ENCODE peak calls at places on chromosomes 12 and 14, in seven cellular contexts. H, Z, B, U, R, G and V are unnamed samples.

GRCh38 chr12:109115758-109116610 is at the start of gene ACACB:
- DNase-seq in G (peak; percentile 54), H (no peak), U (no peak), B (no peak), Z (no peak), R (no peak), V (no peak)

GRCh38 chr14:59583755-59584154 is 7.1 kb upstream of the CCDC175 start:
- DNase-seq in H (peak; percentile 45), Z (no peak), B (no peak), G (no peak), R (peak; percentile 43), U (no peak), V (peak; percentile 47)

GRCh38 chr14:52052289-52052943 is 16.4 kb downstream of the NID2 start:
- DNase-seq in G (peak; percentile 71), U (no peak), R (no peak), B (no peak), H (no peak), Z (peak; percentile 77), V (peak; percentile 83)

GRCh38 chr14:74475678-74476077 is 17.4 kb downstream of the NPC2 start:
- DNase-seq in Z (no peak), U (no peak), B (no peak), R (no peak), H (no peak), G (peak; percentile 12), V (peak; percentile 63)

GRCh38 chr12:49507139-49507538 is 31.7 kb upstream of the KCNH3 start:
- DNase-seq in B (no peak), R (no peak), U (no peak), H (no peak), G (peak; percentile 9), Z (peak; percentile 84), V (peak; percentile 96)

GRCh38 chr14:104732355-104732804 is 8.4 kb downstream of the ADSS1 start:
- DNase-seq in R (no peak), B (no peak), G (no peak), H (no peak), U (no peak), Z (no peak), V (no peak)

GRCh38 chr12:33994857-33995808 is 27.2 kb upstream of the ALG10 start:
- DNase-seq in H (no peak), G (peak; percentile 87), R (no peak), U (no peak), B (no peak), Z (no peak), V (no peak)

GRCh38 chr12:121789800-121790748 is 3.4 kb downstream of the RHOF start:
- DNase-seq in H (no peak), Z (peak; percentile 46), B (no peak), R (peak; percentile 47), G (peak; percentile 67), U (no peak), V (peak; percentile 34)

GRCh38 chr14:21264025-21264801 is 5.0 kb downstream of the HNRNPC start:
- DNase-seq in B (no peak), G (peak; percentile 56), R (no peak), Z (peak; percentile 84), U (no peak), H (no peak), V (peak; percentile 91)

GRCh38 chr12:2382391-2383155 is 329.8 kb downstream of the CACNA1C start:
- DNase-seq in U (no peak), B (no peak), Z (peak; percentile 38), R (no peak), G (no peak), H (no peak), V (peak; percentile 51)

GRCh38 chr12:124883263-124883876 is 19.7 kb upstream of the SCARB1 start:
- DNase-seq in B (no peak), U (no peak), G (peak; percentile 75), Z (no peak), H (no peak), R (peak; percentile 62), V (peak; percentile 24)

GRCh38 chr12:92505373-92506340 is 197.1 kb upstream of the PLEKHG7 start:
- DNase-seq in U (peak; percentile 43), H (no peak), G (peak; percentile 30), B (no peak), Z (peak; percentile 57), R (peak; percentile 19), V (peak; percentile 50)

GRCh38 chr12:30754383-30754749 is 385 bp downstream of the CAPRIN2 start:
- DNase-seq in U (no peak), G (no peak), H (no peak), Z (no peak), B (no peak), R (no peak), V (no peak)

GRCh38 chr14:72582582-72582981 is 311.3 kb downstream of the DPF3 start:
- DNase-seq in B (no peak), U (no peak), Z (no peak), H (no peak), G (no peak), R (no peak), V (no peak)

GRCh38 chr12:13162904-13163303 is 33.6 kb upstream of the EMP1 start:
- DNase-seq in H (no peak), B (no peak), G (no peak), U (no peak), Z (no peak), R (no peak), V (no peak)

GRCh38 chr12:49868952-49869815 is 26.3 kb upstream of the BCDIN3D start:
- DNase-seq in G (peak; percentile 95), B (peak; percentile 35), Z (peak; percentile 98), R (peak; percentile 64), U (no peak), H (peak; percentile 28), V (peak; percentile 97)

GRCh38 chr14:93788557-93789365 is 476 bp upstream of the PRIMA1 start:
- DNase-seq in H (peak; percentile 66), R (peak; percentile 83), G (no peak), Z (no peak), U (peak; percentile 49), B (peak; percentile 74), V (no peak)

GRCh38 chr12:45914090-45914489 is 76.3 kb downstream of the SCAF11 start:
- DNase-seq in Z (peak; percentile 80), G (no peak), U (no peak), H (no peak), B (no peak), R (peak; percentile 67), V (peak; percentile 91)

GRCh38 chr12:104888892-104889291 is 69.2 kb downstream of the SLC41A2 start:
- DNase-seq in B (no peak), G (no peak), Z (no peak), H (no peak), R (no peak), U (no peak), V (no peak)

GRCh38 chr12:52236386-52237050 is 3.5 kb downstream of the KRT7 start:
- DNase-seq in Z (no peak), R (no peak), G (peak; percentile 18), H (no peak), U (no peak), B (no peak), V (no peak)

GRCh38 chr12:52235822-52236291 is 2.8 kb downstream of the KRT7 start:
- DNase-seq in G (peak; percentile 15), Z (no peak), H (no peak), R (no peak), B (no peak), U (no peak), V (no peak)

GRCh38 chr12:52233462-52234141 is 559 bp downstream of the KRT7 start:
- DNase-seq in R (peak; percentile 32), G (peak; percentile 56), U (no peak), H (peak; percentile 60), Z (no peak), B (peak; percentile 70), V (no peak)

GRCh38 chr12:52234226-52234810 is 1.3 kb downstream of the KRT7 start:
- DNase-seq in G (no peak), B (no peak), U (no peak), R (no peak), Z (no peak), H (no peak), V (no peak)

DNA sequence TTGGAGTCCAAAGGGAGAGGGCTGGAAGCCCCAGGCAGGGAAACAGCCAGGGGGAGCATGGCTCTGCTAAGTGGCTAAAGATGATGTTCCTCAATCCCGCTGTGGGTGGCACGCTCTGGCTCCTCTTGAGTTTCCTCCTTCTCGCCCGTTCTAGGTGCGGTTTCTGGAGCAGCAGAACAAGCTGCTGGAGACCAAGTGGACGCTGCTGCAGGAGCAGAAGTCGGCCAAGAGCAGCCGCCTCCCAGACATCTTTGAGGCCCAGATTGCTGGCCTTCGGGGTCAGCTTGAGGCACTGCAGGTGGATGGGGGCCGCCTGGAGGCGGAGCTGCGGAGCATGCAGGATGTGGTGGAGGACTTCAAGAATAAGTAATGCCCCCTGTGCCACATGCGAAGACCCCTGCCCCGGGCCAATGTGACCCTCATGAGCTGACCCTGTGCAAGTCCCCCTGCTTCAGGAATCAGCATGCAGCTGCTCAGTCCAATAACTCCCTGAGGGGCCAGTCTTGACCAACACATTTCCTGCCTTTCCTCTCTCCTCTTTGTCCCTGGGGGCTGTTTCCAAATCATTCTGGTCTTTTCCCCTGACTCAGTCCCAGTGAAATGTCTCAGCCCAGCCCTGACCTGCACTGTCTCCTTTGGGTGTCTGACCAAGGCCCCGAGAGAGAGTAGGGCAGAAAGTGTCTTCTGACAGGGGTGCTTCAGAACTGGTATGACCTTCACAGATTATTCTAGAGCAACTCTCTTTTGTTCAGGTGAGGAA is 2.1 kb downstream of the KRT7 start:
- DNase-seq in Z (no peak), G (peak; percentile 58), B (no peak), R (no peak), H (no peak), U (no peak), V (no peak)
- H3K27ac ChIP-seq in Z (no peak overlapping the region), G (peak overlapping the region; percentile 31), B (no peak overlapping the region), R (no peak overlapping the region), H (no peak overlapping the region), U (no peak overlapping the region), V (no peak overlapping the region)

GRCh38 chr14:68689426-68689825 is 103.4 kb downstream of the ZFP36L1 start:
- DNase-seq in G (no peak), H (no peak), U (no peak), B (no peak), R (no peak), Z (no peak), V (no peak)
- H4K8ac ChIP-seq in G (peak overlapping the region; percentile 24), H (no peak overlapping the region), U (no peak overlapping the region), B (no peak overlapping the region), R (no peak overlapping the region), Z (peak overlapping the region; percentile 56), V (peak overlapping the region; percentile 1)

GRCh38 chr12:53379389-53380103 is 430 bp upstream of the SP1 start:
- DNase-seq in H (peak; percentile 100), U (peak; percentile 100), G (peak; percentile 100), Z (peak; percentile 100), R (peak; percentile 100), B (peak; percentile 86), V (peak; percentile 100)

GRCh38 chr12:53376747-53377146 is 3.2 kb upstream of the SP1 start:
- DNase-seq in H (no peak), U (no peak), G (no peak), R (no peak), B (no peak), Z (no peak), V (no peak)

GRCh38 chr12:53380104-53380796 is at the start of gene SP1:
- DNase-seq in Z (peak; percentile 93), H (peak; percentile 93), B (peak; percentile 98), R (peak; percentile 95), G (peak; percentile 92), U (no peak), V (peak; percentile 93)

GRCh38 chr12:53378705-53379388 is 1.1 kb upstream of the SP1 start:
- DNase-seq in Z (no peak), U (no peak), G (no peak), R (peak; percentile 41), H (no peak), B (no peak), V (no peak)

GRCh38 chr12:53378222-53378621 is 1.8 kb upstream of the SP1 start:
- DNase-seq in H (no peak), G (no peak), U (no peak), Z (no peak), B (no peak), R (no peak), V (no peak)
- H3K27ac ChIP-seq in H (peak overlapping the region; percentile 71), G (no peak overlapping the region), U (no peak overlapping the region), Z (no peak overlapping the region), B (no peak overlapping the region), R (no peak overlapping the region), V (no peak overlapping the region)

GRCh38 chr12:117457189-117457588 is 95.8 kb upstream of the NOS1 start:
- DNase-seq in U (no peak), B (no peak), Z (no peak), H (no peak), G (no peak), R (no peak), V (no peak)
- H4K8ac ChIP-seq in U (no peak overlapping the region), B (no peak overlapping the region), Z (no peak overlapping the region), H (no peak overlapping the region), G (no peak overlapping the region), R (no peak overlapping the region), V (no peak overlapping the region)